ENCODE peak calls at places on chromosomes 13 and 19, in six cellular contexts. W is endodermal cell; M is iPS DF 6.9; U is HL-60; Q is CD4-positive, alpha-beta memory T cell; B is Peyer's patch. A is an unnamed sample. For H3K27me3, the result is how much of the 10 kb centered on the place peaks cover.

GRCh38 chr13:74056829-74057564 is 77.2 kb downstream of the KLF12 start:
- DNase-seq in Q (no peak), B (no peak), M (no peak), W (no peak), U (no peak), A (no peak)

GRCh38 chr13:75694742-75695141 is 58.6 kb downstream of the LMO7 start:
- DNase-seq in U (no peak), Q (no peak), W (no peak), B (no peak), M (no peak), A (peak)

GRCh38 chr19:44280916-44281315 is 21.2 kb downstream of the ZNF233 start:
- DNase-seq in B (no peak), Q (no peak), U (peak), W (no peak), M (no peak), A (no peak)

GRCh38 chr19:2607712-2608601 is 94.5 kb downstream of the GNG7 start:
- DNase-seq in Q (peak), B (peak), W (no peak), U (no peak), M (no peak), A (no peak)

GRCh38 chr13:33721719-33722118 is 96.2 kb upstream of the RFC3 start:
- DNase-seq in U (no peak), M (no peak), Q (no peak), W (no peak), B (no peak), A (no peak)

GRCh38 chr13:53941588-53942190 is 913.1 kb downstream of the OLFM4 start:
- DNase-seq in Q (no peak), M (no peak), W (no peak), B (no peak), U (no peak), A (no peak)

GRCh38 chr19:32666084-32666483 is 8.9 kb downstream of the ANKRD27 start:
- DNase-seq in M (no peak), Q (no peak), U (no peak), W (no peak), B (no peak), A (no peak)

GRCh38 chr13:94384217-94384905 is 95.1 kb downstream of the DCT start:
- DNase-seq in M (no peak), Q (no peak), B (no peak), U (no peak), W (no peak), A (no peak)

GRCh38 chr19:33000910-33001309 is 28.9 kb downstream of the FAAP24 start:
- DNase-seq in B (no peak), U (no peak), M (no peak), W (no peak), Q (no peak), A (no peak)

GRCh38 chr13:67792151-67792665 is 562.1 kb upstream of the PCDH9 start:
- DNase-seq in B (no peak), Q (no peak), W (no peak), U (no peak), M (no peak), A (no peak)

GRCh38 chr19:10085641-10086031 is 481 bp upstream of the SHFL start:
- DNase-seq in W (no peak), Q (no peak), B (no peak), M (no peak), U (no peak), A (no peak)

GRCh38 chr13:82698941-82699340 is 1183.3 kb downstream of the SLITRK1 start:
- DNase-seq in U (no peak), B (no peak), W (no peak), Q (no peak), M (no peak), A (no peak)

GRCh38 chr13:30486230-30487074 is 20.7 kb upstream of the HMGB1 start:
- DNase-seq in M (no peak), Q (no peak), B (no peak), W (peak), U (no peak), A (no peak)

GRCh38 chr13:30837227-30838159 is 68.6 kb upstream of the MEDAG start:
- DNase-seq in U (no peak), Q (no peak), B (no peak), W (peak), M (no peak), A (no peak)

GRCh38 chr19:17996826-17997316 is 11.1 kb upstream of the ARRDC2 start:
- DNase-seq in M (no peak), W (peak), B (peak), U (peak), Q (peak), A (peak)

DNA sequence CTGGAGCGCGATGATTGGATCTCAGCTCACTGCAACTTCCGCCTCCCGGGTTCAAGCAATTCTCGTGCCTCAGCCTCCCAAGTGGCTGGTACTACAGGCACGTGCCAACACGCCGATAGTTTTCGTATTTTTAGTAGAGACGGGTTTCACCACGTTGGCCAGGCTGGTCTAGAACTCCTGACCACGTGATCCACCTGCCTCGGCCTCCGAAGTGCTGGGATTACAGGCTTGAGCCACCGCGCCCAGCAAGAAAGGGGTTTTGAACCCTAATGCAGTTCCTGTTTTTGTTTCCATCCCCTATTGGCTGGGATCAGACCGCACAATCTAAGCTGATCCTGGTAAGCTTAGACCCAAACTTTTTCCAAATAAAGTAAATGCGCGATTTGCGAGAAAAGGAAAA is 898 bp downstream of the ZNF626 start:
- DNase-seq in W (peak), M (no peak), Q (no peak), U (no peak), B (no peak), A (no peak)
- H3K27ac ChIP-seq in W (no peak), M (no peak), Q (peak), U (no peak), B (peak), A (no peak)

DNA sequence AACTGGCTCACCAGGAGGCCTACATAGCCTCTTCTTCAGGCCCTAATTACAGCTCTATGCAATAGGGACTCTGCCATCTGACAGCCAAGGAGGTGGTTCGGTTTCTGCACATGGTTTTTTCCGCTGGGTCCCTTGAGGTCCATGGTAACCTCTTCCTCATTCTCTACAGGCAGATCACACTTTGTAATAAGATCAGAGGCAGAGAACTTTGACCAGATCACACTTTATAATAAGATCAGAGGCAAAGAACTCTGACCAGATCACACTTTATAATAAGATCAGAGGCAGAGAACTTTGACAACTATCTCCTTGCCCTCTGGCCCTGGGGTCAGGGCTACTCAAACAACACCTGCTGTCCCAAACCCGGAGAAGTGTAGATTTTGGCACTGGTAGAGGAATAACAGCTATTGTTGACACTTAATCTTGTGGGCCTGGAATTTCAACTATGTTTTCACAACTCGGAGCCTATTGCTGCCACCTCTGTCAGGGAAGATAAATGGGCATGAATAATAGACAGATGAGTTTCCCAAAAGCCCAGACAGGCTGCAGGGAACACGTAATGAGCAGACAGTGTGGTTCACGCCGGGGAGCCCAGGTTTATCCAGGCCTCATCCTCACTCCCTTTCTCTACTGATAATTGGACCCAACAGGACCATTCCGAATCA is 246.1 kb downstream of the UQCRFS1 start:
- DNase-seq in W (peak), B (no peak), Q (no peak), M (no peak), U (no peak), A (no peak)
- H3K27me3 ChIP-seq in W (under half), B (under half), Q (under half), M (under half), U (under half), A (under half)

GRCh38 chr19:5062195-5062594 is 93.3 kb downstream of the KDM4B start:
- DNase-seq in U (no peak), Q (no peak), B (no peak), W (no peak), M (no peak), A (no peak)
- H3K4me3 ChIP-seq in U (no peak), Q (no peak), B (no peak), W (no peak), M (no peak), A (no peak)

DNA sequence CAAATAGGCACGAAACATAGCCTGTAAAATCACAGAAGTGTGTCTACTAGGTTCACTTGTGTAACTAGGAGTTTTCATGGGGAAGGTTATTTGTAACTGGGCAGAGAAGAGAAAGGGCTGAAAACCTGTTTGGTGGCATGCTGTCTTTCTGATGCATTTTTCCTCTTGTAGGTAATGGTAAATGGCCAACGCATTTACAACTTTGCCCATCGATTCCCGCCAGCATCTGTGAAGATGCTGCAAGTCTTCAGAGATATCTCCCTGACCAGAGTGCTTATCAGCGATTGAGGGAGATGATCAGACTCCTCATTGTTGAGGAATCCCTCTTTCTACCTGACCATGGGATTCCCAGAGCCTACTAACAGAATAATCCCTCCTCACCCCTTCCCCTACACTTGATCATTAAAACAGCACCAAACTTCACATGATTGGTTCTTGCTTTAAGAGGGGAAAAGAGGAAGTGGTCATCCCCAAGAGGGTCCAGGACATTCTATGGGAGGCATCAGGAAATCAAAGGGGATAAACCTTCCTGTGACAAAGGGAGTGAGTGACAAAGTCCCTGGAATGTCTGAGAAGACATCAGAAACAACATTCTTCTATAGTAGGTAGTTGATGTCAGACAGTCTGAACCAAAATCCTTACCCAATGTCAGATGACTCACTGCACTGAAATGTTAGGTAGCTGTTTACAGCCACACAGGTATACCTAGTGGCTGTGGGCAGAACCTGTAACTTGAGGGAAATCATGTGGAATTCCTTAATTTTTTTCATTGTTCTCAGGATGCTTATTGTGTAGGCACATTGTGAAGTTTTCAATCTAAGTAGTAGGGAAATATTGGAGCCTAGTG is 5.0 kb downstream of the LGALS14 start:
- DNase-seq in B (no peak), U (no peak), Q (no peak), M (no peak), W (no peak), A (no peak)
- H3K27ac ChIP-seq in B (no peak), U (no peak), Q (no peak), M (no peak), W (no peak), A (no peak)

A was measured in small intestine.